ENCODE peak calls at places on chromosomes 12 and 14, in five cellular contexts. D is AG09309; P is stimulated activated CD4-positive, alpha-beta T cell treated with anti-CD3 and anti-CD28 coated beads, TNF-alpha, amount 100 ng/mL, for 48 hours; O is tibial artery; S is fibroblast of lung. H is an unnamed sample.

GRCh38 chr12:3454780-3455179 is 36.2 kb upstream of the PRMT8 start:
- DNase-seq in D (no peak), P (no peak), O (no peak), S (no peak), H (no peak)

GRCh38 chr14:56342419-56342901 is 224.2 kb downstream of the PELI2 start:
- DNase-seq in D (peak), P (no peak), O (no peak), S (peak), H (no peak)

GRCh38 chr14:97025722-97026121 is 228.5 kb downstream of the VRK1 start:
- DNase-seq in D (no peak), P (no peak), O (no peak), S (no peak), H (no peak)

GRCh38 chr14:55097894-55098560 is 31.0 kb upstream of the LGALS3 start:
- DNase-seq in D (no peak), P (no peak), O (peak), S (peak), H (no peak)

GRCh38 chr12:105552056-105552455 is 221.6 kb downstream of the C12orf75 start:
- DNase-seq in D (no peak), P (no peak), O (no peak), S (no peak), H (no peak)

GRCh38 chr12:15329891-15330290 is 7.6 kb downstream of the PTPRO start:
- DNase-seq in D (no peak), P (no peak), O (no peak), S (no peak), H (no peak)

GRCh38 chr12:1782215-1782614 is 38.1 kb upstream of the LRTM2 start:
- DNase-seq in D (no peak), P (no peak), O (no peak), S (no peak), H (no peak)

GRCh38 chr12:38159591-38160317 is 156.8 kb upstream of the ALG10B start:
- DNase-seq in D (no peak), P (no peak), O (no peak), S (no peak), H (no peak)

GRCh38 chr12:124613151-124613585 is 45.8 kb upstream of the NCOR2 start:
- DNase-seq in D (no peak), P (no peak), O (no peak), S (peak), H (no peak)

GRCh38 chr14:68884031-68885030 is 91.5 kb upstream of the ZFP36L1 start:
- DNase-seq in D (peak), P (no peak), O (peak), S (peak), H (no peak)

GRCh38 chr12:7092229-7092985 is at the start of gene C1R:
- DNase-seq in D (peak), P (peak), O (peak), S (peak), H (no peak)

GRCh38 chr12:51077930-51078329 is 5.5 kb downstream of the CSRNP2 start:
- DNase-seq in D (no peak), P (no peak), O (no peak), S (peak), H (no peak)

GRCh38 chr14:96509457-96510090 is 7.4 kb downstream of the PAPOLA start:
- DNase-seq in D (no peak), P (no peak), O (no peak), S (no peak), H (no peak)

GRCh38 chr12:57229041-57229633 is 374 bp upstream of the SHMT2 start:
- DNase-seq in D (no peak), P (no peak), O (no peak), S (no peak), H (no peak)

GRCh38 chr14:56754966-56755365 is 55.3 kb downstream of the OTX2 start:
- DNase-seq in D (no peak), P (no peak), O (no peak), S (no peak), H (no peak)

GRCh38 chr12:67811437-67812361 is 163.2 kb downstream of the DYRK2 start:
- DNase-seq in D (peak), P (no peak), O (no peak), S (peak), H (no peak)

H was measured in cortex of kidney.